ENCODE peak calls at places on chromosomes 2 and 18, in nine cellular contexts. One of them, this sample, is unnamed.

GRCh38 chr2:109447811-109448210 is 166.0 kb downstream of the SEPTIN10 start:
- DNase-seq in OCI-LY7: no peak
- DNase-seq in colonic mucosa: no peak
- DNase-seq in upper lobe of right lung: no peak
- DNase-seq in AG10803: no peak
- DNase-seq in cardiac fibroblast: no peak
- DNase-seq in lower leg skin: no peak
- DNase-seq in AG04449: no peak
- DNase-seq in PC-3: no peak
- DNase-seq in this sample: peak; percentile 75

GRCh38 chr2:74119324-74119723 is 28.4 kb downstream of the BOLA3 start:
- DNase-seq in upper lobe of right lung: no peak
- DNase-seq in PC-3: peak; percentile 17
- DNase-seq in lower leg skin: no peak
- DNase-seq in AG04449: no peak
- DNase-seq in AG10803: peak; percentile 16
- DNase-seq in cardiac fibroblast: peak; percentile 43
- DNase-seq in colonic mucosa: no peak
- DNase-seq in OCI-LY7: no peak
- DNase-seq in this sample: no peak

GRCh38 chr2:27771548-27772335 is at the start of gene MRPL33:
- DNase-seq in PC-3: peak; percentile 93
- DNase-seq in upper lobe of right lung: peak; percentile 98
- DNase-seq in AG10803: peak; percentile 85
- DNase-seq in OCI-LY7: peak; percentile 87
- DNase-seq in colonic mucosa: peak; percentile 98
- DNase-seq in AG04449: no peak
- DNase-seq in cardiac fibroblast: peak; percentile 91
- DNase-seq in lower leg skin: peak; percentile 93
- DNase-seq in this sample: peak; percentile 96

GRCh38 chr2:207475546-207475945 is 54.2 kb upstream of the CREB1 start:
- DNase-seq in AG10803: no peak
- DNase-seq in colonic mucosa: no peak
- DNase-seq in AG04449: no peak
- DNase-seq in OCI-LY7: no peak
- DNase-seq in upper lobe of right lung: no peak
- DNase-seq in PC-3: peak; percentile 36
- DNase-seq in lower leg skin: no peak
- DNase-seq in cardiac fibroblast: peak; percentile 41
- DNase-seq in this sample: no peak

GRCh38 chr18:3284501-3284900 is 22.6 kb downstream of the MYL12B start:
- DNase-seq in upper lobe of right lung: no peak
- DNase-seq in lower leg skin: no peak
- DNase-seq in PC-3: no peak
- DNase-seq in AG04449: no peak
- DNase-seq in AG10803: no peak
- DNase-seq in OCI-LY7: no peak
- DNase-seq in colonic mucosa: no peak
- DNase-seq in cardiac fibroblast: no peak
- DNase-seq in this sample: no peak

GRCh38 chr2:18273205-18273604 is 287.2 kb downstream of the RDH14 start:
- DNase-seq in upper lobe of right lung: no peak
- DNase-seq in PC-3: no peak
- DNase-seq in cardiac fibroblast: no peak
- DNase-seq in AG04449: no peak
- DNase-seq in OCI-LY7: no peak
- DNase-seq in colonic mucosa: no peak
- DNase-seq in lower leg skin: no peak
- DNase-seq in AG10803: no peak
- DNase-seq in this sample: no peak

GRCh38 chr2:37652199-37652640 is 19.2 kb downstream of the CDC42EP3 start:
- DNase-seq in AG04449: no peak
- DNase-seq in PC-3: peak; percentile 93
- DNase-seq in OCI-LY7: peak; percentile 61
- DNase-seq in AG10803: peak; percentile 87
- DNase-seq in colonic mucosa: no peak
- DNase-seq in lower leg skin: no peak
- DNase-seq in upper lobe of right lung: no peak
- DNase-seq in cardiac fibroblast: peak; percentile 98
- DNase-seq in this sample: no peak

GRCh38 chr2:206971805-206972204 is 32.5 kb downstream of the CPO start:
- DNase-seq in PC-3: no peak
- DNase-seq in AG04449: peak; percentile 50
- DNase-seq in upper lobe of right lung: no peak
- DNase-seq in AG10803: peak; percentile 89
- DNase-seq in cardiac fibroblast: peak; percentile 59
- DNase-seq in OCI-LY7: no peak
- DNase-seq in lower leg skin: peak; percentile 71
- DNase-seq in colonic mucosa: peak; percentile 19
- DNase-seq in this sample: no peak

GRCh38 chr2:112714836-112715631 is 5.8 kb upstream of the NT5DC4 start:
- DNase-seq in upper lobe of right lung: no peak
- DNase-seq in colonic mucosa: no peak
- DNase-seq in lower leg skin: no peak
- DNase-seq in cardiac fibroblast: peak; percentile 72
- DNase-seq in AG10803: no peak
- DNase-seq in OCI-LY7: no peak
- DNase-seq in AG04449: no peak
- DNase-seq in PC-3: peak; percentile 85
- DNase-seq in this sample: peak; percentile 72

DNA sequence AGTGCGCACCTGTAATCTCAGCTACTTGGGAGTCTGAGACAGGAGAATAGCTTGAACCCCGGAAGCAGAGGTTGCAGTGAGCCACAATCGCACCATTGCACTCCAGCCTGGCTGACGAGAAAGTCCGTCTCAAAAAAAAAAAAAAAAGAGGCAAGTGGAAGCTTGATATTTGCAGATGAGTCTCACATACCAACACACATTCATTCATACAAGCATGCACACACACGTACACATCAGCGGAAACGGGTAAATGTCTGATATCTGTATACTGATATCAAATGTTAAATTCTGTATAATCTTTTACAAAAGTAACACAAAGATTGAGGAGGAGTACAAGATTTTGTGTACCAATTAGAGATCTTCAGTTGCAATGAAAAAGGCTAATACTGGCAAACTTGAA is 47.8 kb upstream of the SPOPL start:
- DNase-seq in upper lobe of right lung: no peak
- DNase-seq in lower leg skin: no peak
- DNase-seq in AG10803: no peak
- DNase-seq in OCI-LY7: no peak
- DNase-seq in colonic mucosa: no peak
- DNase-seq in PC-3: no peak
- DNase-seq in cardiac fibroblast: no peak
- DNase-seq in AG04449: no peak
- DNase-seq in this sample: no peak
- TF ChIP-seq CTCF in upper lobe of right lung: no peak
- TF ChIP-seq CTCF in lower leg skin: no peak
- TF ChIP-seq CTCF in AG10803: no peak
- TF ChIP-seq CTCF in OCI-LY7: no peak
- TF ChIP-seq CTCF in colonic mucosa: no peak
- TF ChIP-seq CTCF in PC-3: no peak
- TF ChIP-seq CTCF in cardiac fibroblast: no peak
- TF ChIP-seq CTCF in AG04449: no peak
- TF ChIP-seq CTCF in this sample: no peak

GRCh38 chr2:126864861-126865260 is 33.8 kb upstream of the TEX51 start:
- DNase-seq in OCI-LY7: peak; percentile 9
- DNase-seq in PC-3: no peak
- DNase-seq in upper lobe of right lung: no peak
- DNase-seq in AG04449: no peak
- DNase-seq in AG10803: no peak
- DNase-seq in cardiac fibroblast: no peak
- DNase-seq in lower leg skin: no peak
- DNase-seq in colonic mucosa: no peak
- DNase-seq in this sample: no peak
- TF ChIP-seq CTCF in OCI-LY7: peak; percentile 61
- TF ChIP-seq CTCF in PC-3: peak; percentile 50
- TF ChIP-seq CTCF in upper lobe of right lung: no peak
- TF ChIP-seq CTCF in AG04449: no peak
- TF ChIP-seq CTCF in AG10803: peak; percentile 22
- TF ChIP-seq CTCF in cardiac fibroblast: peak; percentile 14
- TF ChIP-seq CTCF in lower leg skin: no peak
- TF ChIP-seq CTCF in colonic mucosa: no peak
- TF ChIP-seq CTCF in this sample: no peak

GRCh38 chr18:8359076-8359475 is 250.2 kb upstream of the RAB12 start:
- DNase-seq in AG10803: no peak
- DNase-seq in colonic mucosa: no peak
- DNase-seq in PC-3: no peak
- DNase-seq in OCI-LY7: no peak
- DNase-seq in upper lobe of right lung: no peak
- DNase-seq in cardiac fibroblast: no peak
- DNase-seq in AG04449: no peak
- DNase-seq in lower leg skin: no peak
- DNase-seq in this sample: no peak

GRCh38 chr18:8362863-8363262 is 246.4 kb upstream of the RAB12 start:
- DNase-seq in OCI-LY7: no peak
- DNase-seq in AG10803: no peak
- DNase-seq in cardiac fibroblast: no peak
- DNase-seq in AG04449: no peak
- DNase-seq in colonic mucosa: no peak
- DNase-seq in lower leg skin: no peak
- DNase-seq in PC-3: no peak
- DNase-seq in upper lobe of right lung: no peak
- DNase-seq in this sample: no peak

GRCh38 chr18:8359481-8359880 is 249.8 kb upstream of the RAB12 start:
- DNase-seq in PC-3: no peak
- DNase-seq in AG04449: no peak
- DNase-seq in AG10803: no peak
- DNase-seq in cardiac fibroblast: no peak
- DNase-seq in lower leg skin: no peak
- DNase-seq in OCI-LY7: no peak
- DNase-seq in upper lobe of right lung: no peak
- DNase-seq in colonic mucosa: no peak
- DNase-seq in this sample: no peak

GRCh38 chr18:8364385-8364784 is 244.9 kb upstream of the RAB12 start:
- DNase-seq in OCI-LY7: no peak
- DNase-seq in AG04449: no peak
- DNase-seq in PC-3: no peak
- DNase-seq in upper lobe of right lung: no peak
- DNase-seq in AG10803: no peak
- DNase-seq in cardiac fibroblast: no peak
- DNase-seq in colonic mucosa: no peak
- DNase-seq in lower leg skin: no peak
- DNase-seq in this sample: no peak

GRCh38 chr18:8361941-8362471 is 247.2 kb upstream of the RAB12 start:
- DNase-seq in AG10803: no peak
- DNase-seq in OCI-LY7: no peak
- DNase-seq in cardiac fibroblast: no peak
- DNase-seq in upper lobe of right lung: no peak
- DNase-seq in colonic mucosa: no peak
- DNase-seq in PC-3: no peak
- DNase-seq in AG04449: no peak
- DNase-seq in lower leg skin: no peak
- DNase-seq in this sample: no peak
- TF ChIP-seq CTCF in AG10803: no peak
- TF ChIP-seq CTCF in OCI-LY7: no peak
- TF ChIP-seq CTCF in cardiac fibroblast: no peak
- TF ChIP-seq CTCF in upper lobe of right lung: no peak
- TF ChIP-seq CTCF in colonic mucosa: no peak
- TF ChIP-seq CTCF in PC-3: no peak
- TF ChIP-seq CTCF in AG04449: no peak
- TF ChIP-seq CTCF in lower leg skin: no peak
- TF ChIP-seq CTCF in this sample: no peak

GRCh38 chr2:202436631-202437030 is 60.5 kb downstream of the BMPR2 start:
- DNase-seq in lower leg skin: no peak
- DNase-seq in colonic mucosa: no peak
- DNase-seq in PC-3: no peak
- DNase-seq in upper lobe of right lung: no peak
- DNase-seq in OCI-LY7: no peak
- DNase-seq in cardiac fibroblast: peak; percentile 27
- DNase-seq in AG04449: no peak
- DNase-seq in AG10803: no peak
- DNase-seq in this sample: no peak

GRCh38 chr2:202434472-202434871 is 58.3 kb downstream of the BMPR2 start:
- DNase-seq in PC-3: no peak
- DNase-seq in upper lobe of right lung: no peak
- DNase-seq in AG04449: no peak
- DNase-seq in AG10803: no peak
- DNase-seq in lower leg skin: no peak
- DNase-seq in cardiac fibroblast: no peak
- DNase-seq in OCI-LY7: no peak
- DNase-seq in colonic mucosa: no peak
- DNase-seq in this sample: no peak

GRCh38 chr2:202429164-202429980 is 53.2 kb downstream of the BMPR2 start:
- DNase-seq in cardiac fibroblast: peak; percentile 62
- DNase-seq in colonic mucosa: no peak
- DNase-seq in PC-3: no peak
- DNase-seq in upper lobe of right lung: no peak
- DNase-seq in AG04449: peak; percentile 70
- DNase-seq in OCI-LY7: no peak
- DNase-seq in lower leg skin: no peak
- DNase-seq in AG10803: peak; percentile 73
- DNase-seq in this sample: no peak

DNA sequence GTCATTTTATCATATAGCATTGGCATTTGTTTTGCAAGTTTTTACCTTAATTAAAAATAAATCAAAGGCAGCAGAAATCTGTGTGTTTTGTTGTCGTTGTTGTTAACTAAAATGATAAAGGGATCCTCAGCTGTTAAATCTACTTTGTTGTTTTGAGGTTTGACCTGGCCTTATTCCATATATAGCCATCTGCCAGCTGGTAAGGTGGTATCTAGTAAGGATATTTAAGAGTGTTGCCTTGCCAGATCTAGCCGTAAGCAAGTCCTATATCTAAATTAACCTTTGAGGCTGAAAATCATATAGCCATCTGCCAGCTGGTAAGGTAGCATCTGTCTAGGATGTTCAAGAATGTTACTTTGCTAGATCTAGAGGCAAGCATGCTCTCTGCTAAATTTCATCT is 56.6 kb downstream of the BMPR2 start:
- DNase-seq in lower leg skin: no peak
- DNase-seq in AG04449: no peak
- DNase-seq in cardiac fibroblast: no peak
- DNase-seq in colonic mucosa: no peak
- DNase-seq in OCI-LY7: no peak
- DNase-seq in AG10803: no peak
- DNase-seq in PC-3: no peak
- DNase-seq in upper lobe of right lung: no peak
- DNase-seq in this sample: no peak
- TF ChIP-seq CTCF in lower leg skin: no peak
- TF ChIP-seq CTCF in AG04449: no peak
- TF ChIP-seq CTCF in cardiac fibroblast: no peak
- TF ChIP-seq CTCF in colonic mucosa: no peak
- TF ChIP-seq CTCF in OCI-LY7: no peak
- TF ChIP-seq CTCF in AG10803: no peak
- TF ChIP-seq CTCF in PC-3: no peak
- TF ChIP-seq CTCF in upper lobe of right lung: no peak
- TF ChIP-seq CTCF in this sample: no peak

GRCh38 chr2:33670392-33670937 is 71.4 kb upstream of the FAM98A start:
- DNase-seq in upper lobe of right lung: no peak
- DNase-seq in colonic mucosa: no peak
- DNase-seq in AG04449: no peak
- DNase-seq in cardiac fibroblast: no peak
- DNase-seq in AG10803: no peak
- DNase-seq in OCI-LY7: no peak
- DNase-seq in lower leg skin: no peak
- DNase-seq in PC-3: peak; percentile 45
- DNase-seq in this sample: no peak
- TF ChIP-seq CTCF in upper lobe of right lung: no peak
- TF ChIP-seq CTCF in colonic mucosa: no peak
- TF ChIP-seq CTCF in AG04449: no peak
- TF ChIP-seq CTCF in cardiac fibroblast: peak; percentile 4
- TF ChIP-seq CTCF in AG10803: no peak
- TF ChIP-seq CTCF in OCI-LY7: peak; percentile 11
- TF ChIP-seq CTCF in lower leg skin: no peak
- TF ChIP-seq CTCF in PC-3: peak; percentile 46
- TF ChIP-seq CTCF in this sample: no peak